ENCODE peak calls at places on chromosomes 7 and 10, in nine cellular contexts. One of them, this sample, is unnamed.

GRCh38 chr7:327305-327931 is 37.4 kb downstream of the FOXL3 start:
- DNase-seq in MM.1S: no peak
- DNase-seq in transverse colon: no peak
- DNase-seq in H1: no peak
- DNase-seq in BE2C: peak
- DNase-seq in IMR-90: no peak
- DNase-seq in prostate gland: no peak
- DNase-seq in NB4: no peak
- DNase-seq in choroid plexus epithelial cell: no peak
- DNase-seq in this sample: no peak

GRCh38 chr10:13776861-13777301 is 190.1 kb downstream of the PRPF18 start:
- DNase-seq in choroid plexus epithelial cell: no peak
- DNase-seq in IMR-90: peak
- DNase-seq in prostate gland: no peak
- DNase-seq in NB4: peak
- DNase-seq in BE2C: no peak
- DNase-seq in H1: no peak
- DNase-seq in MM.1S: no peak
- DNase-seq in transverse colon: no peak
- DNase-seq in this sample: no peak

GRCh38 chr7:20198295-20198694 is 18.9 kb downstream of the MACC1 start:
- DNase-seq in transverse colon: no peak
- DNase-seq in prostate gland: no peak
- DNase-seq in MM.1S: no peak
- DNase-seq in BE2C: peak
- DNase-seq in H1: no peak
- DNase-seq in choroid plexus epithelial cell: no peak
- DNase-seq in NB4: no peak
- DNase-seq in IMR-90: no peak
- DNase-seq in this sample: no peak

GRCh38 chr7:94250984-94251383 is 143.7 kb upstream of the COL1A2 start:
- DNase-seq in NB4: no peak
- DNase-seq in prostate gland: no peak
- DNase-seq in MM.1S: no peak
- DNase-seq in BE2C: no peak
- DNase-seq in H1: no peak
- DNase-seq in transverse colon: no peak
- DNase-seq in choroid plexus epithelial cell: no peak
- DNase-seq in IMR-90: no peak
- DNase-seq in this sample: no peak

GRCh38 chr7:115099906-115100305 is 178.0 kb downstream of the MDFIC start:
- DNase-seq in H1: no peak
- DNase-seq in IMR-90: peak
- DNase-seq in NB4: no peak
- DNase-seq in transverse colon: no peak
- DNase-seq in MM.1S: no peak
- DNase-seq in choroid plexus epithelial cell: peak
- DNase-seq in prostate gland: no peak
- DNase-seq in BE2C: no peak
- DNase-seq in this sample: no peak

GRCh38 chr10:125084191-125085186 is 75.9 kb downstream of the CTBP2 start:
- DNase-seq in prostate gland: no peak
- DNase-seq in choroid plexus epithelial cell: peak
- DNase-seq in H1: no peak
- DNase-seq in transverse colon: no peak
- DNase-seq in NB4: no peak
- DNase-seq in MM.1S: no peak
- DNase-seq in IMR-90: peak
- DNase-seq in BE2C: no peak
- DNase-seq in this sample: no peak

GRCh38 chr7:122803851-122804250 is 82.4 kb downstream of the CADPS2 start:
- DNase-seq in H1: no peak
- DNase-seq in BE2C: no peak
- DNase-seq in MM.1S: no peak
- DNase-seq in IMR-90: no peak
- DNase-seq in transverse colon: no peak
- DNase-seq in NB4: no peak
- DNase-seq in prostate gland: no peak
- DNase-seq in choroid plexus epithelial cell: no peak
- DNase-seq in this sample: no peak

GRCh38 chr7:40879941-40880558 is 745.2 kb downstream of the SUGCT start:
- DNase-seq in IMR-90: no peak
- DNase-seq in BE2C: no peak
- DNase-seq in MM.1S: no peak
- DNase-seq in prostate gland: no peak
- DNase-seq in choroid plexus epithelial cell: peak
- DNase-seq in NB4: no peak
- DNase-seq in H1: no peak
- DNase-seq in transverse colon: no peak
- DNase-seq in this sample: no peak

GRCh38 chr10:73956476-73957338 is 41.2 kb upstream of the VCL start:
- DNase-seq in BE2C: no peak
- DNase-seq in transverse colon: no peak
- DNase-seq in H1: no peak
- DNase-seq in choroid plexus epithelial cell: peak
- DNase-seq in MM.1S: peak
- DNase-seq in prostate gland: no peak
- DNase-seq in NB4: peak
- DNase-seq in IMR-90: peak
- DNase-seq in this sample: peak

GRCh38 chr10:12940791-12941190 is 60.7 kb downstream of the CCDC3 start:
- DNase-seq in choroid plexus epithelial cell: no peak
- DNase-seq in MM.1S: no peak
- DNase-seq in BE2C: no peak
- DNase-seq in transverse colon: no peak
- DNase-seq in IMR-90: no peak
- DNase-seq in NB4: no peak
- DNase-seq in H1: no peak
- DNase-seq in prostate gland: no peak
- DNase-seq in this sample: no peak

GRCh38 chr7:92669616-92670153 is 79.5 kb upstream of the FAM133B start:
- DNase-seq in transverse colon: no peak
- DNase-seq in H1: no peak
- DNase-seq in prostate gland: no peak
- DNase-seq in IMR-90: peak
- DNase-seq in MM.1S: no peak
- DNase-seq in BE2C: no peak
- DNase-seq in choroid plexus epithelial cell: peak
- DNase-seq in NB4: no peak
- DNase-seq in this sample: no peak

GRCh38 chr7:151275813-151276577 is 27.5 kb upstream of the SMARCD3 start:
- DNase-seq in IMR-90: no peak
- DNase-seq in BE2C: no peak
- DNase-seq in MM.1S: no peak
- DNase-seq in choroid plexus epithelial cell: no peak
- DNase-seq in NB4: no peak
- DNase-seq in H1: no peak
- DNase-seq in transverse colon: no peak
- DNase-seq in prostate gland: peak
- DNase-seq in this sample: no peak
- H3K4me3 ChIP-seq in IMR-90: no peak
- H3K4me3 ChIP-seq in BE2C: no peak
- H3K4me3 ChIP-seq in MM.1S: no peak
- H3K4me3 ChIP-seq in choroid plexus epithelial cell: no peak
- H3K4me3 ChIP-seq in NB4: no peak
- H3K4me3 ChIP-seq in H1: no peak
- H3K4me3 ChIP-seq in transverse colon: no peak
- H3K4me3 ChIP-seq in prostate gland: no peak
- H3K4me3 ChIP-seq in this sample: peak

DNA sequence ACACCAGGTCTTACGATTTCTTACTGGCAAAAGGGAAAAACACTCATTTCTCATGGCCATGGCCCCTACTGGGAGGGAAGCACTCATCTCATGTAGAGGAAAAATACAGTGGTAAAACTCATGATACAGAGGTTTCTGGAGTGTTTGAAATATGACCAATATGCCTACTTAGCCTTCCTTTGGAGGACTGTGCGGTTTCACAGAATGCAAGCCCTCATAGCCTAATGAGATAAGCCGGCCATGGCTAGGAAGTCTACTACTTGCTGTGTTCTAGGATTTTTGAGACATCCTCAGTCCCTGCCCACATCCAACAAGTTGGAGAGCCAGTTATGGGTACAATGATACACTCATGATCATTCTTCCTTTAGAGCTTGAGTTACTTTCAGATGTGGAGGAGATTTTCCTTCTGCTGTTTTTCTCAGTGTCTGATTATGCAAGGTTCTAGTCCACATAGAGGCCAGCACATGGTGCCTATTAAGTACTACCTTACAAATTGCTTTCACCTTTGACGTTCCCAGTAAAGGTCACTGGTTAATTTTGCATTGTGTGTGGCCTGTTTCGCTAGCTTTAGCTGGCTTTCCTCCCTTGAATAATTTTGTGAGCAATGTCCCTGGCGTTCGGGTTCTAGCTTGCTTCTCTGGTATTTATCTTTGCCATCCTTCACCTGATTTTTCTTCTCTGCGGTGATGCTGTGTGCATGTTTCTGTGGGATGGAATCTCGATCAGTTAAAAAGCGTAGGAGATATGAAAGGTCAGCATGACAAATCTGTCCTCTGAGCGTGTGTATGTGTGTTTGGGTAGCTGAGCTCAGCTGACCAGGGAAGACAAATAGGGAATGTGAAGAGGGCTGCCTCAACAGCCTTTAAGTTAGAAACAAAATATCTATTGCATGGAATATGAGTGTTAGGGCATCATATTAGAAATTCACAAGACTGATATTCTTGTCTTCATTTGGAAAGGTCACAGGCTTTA is 295.4 kb downstream of the LRMDA start:
- DNase-seq in MM.1S: no peak
- DNase-seq in IMR-90: no peak
- DNase-seq in transverse colon: no peak
- DNase-seq in prostate gland: no peak
- DNase-seq in NB4: no peak
- DNase-seq in H1: no peak
- DNase-seq in choroid plexus epithelial cell: no peak
- DNase-seq in BE2C: no peak
- DNase-seq in this sample: no peak
- H3K4me3 ChIP-seq in MM.1S: no peak
- H3K4me3 ChIP-seq in IMR-90: no peak
- H3K4me3 ChIP-seq in transverse colon: no peak
- H3K4me3 ChIP-seq in prostate gland: no peak
- H3K4me3 ChIP-seq in NB4: no peak
- H3K4me3 ChIP-seq in H1: no peak
- H3K4me3 ChIP-seq in choroid plexus epithelial cell: no peak
- H3K4me3 ChIP-seq in BE2C: no peak
- H3K4me3 ChIP-seq in this sample: no peak

GRCh38 chr10:44385423-44385725 is 477 bp upstream of the CXCL12 start:
- DNase-seq in choroid plexus epithelial cell: no peak
- DNase-seq in IMR-90: no peak
- DNase-seq in NB4: no peak
- DNase-seq in BE2C: no peak
- DNase-seq in transverse colon: no peak
- DNase-seq in prostate gland: no peak
- DNase-seq in H1: no peak
- DNase-seq in MM.1S: no peak
- DNase-seq in this sample: no peak

GRCh38 chr10:44383749-44384600 is 922 bp downstream of the CXCL12 start:
- DNase-seq in choroid plexus epithelial cell: peak
- DNase-seq in NB4: no peak
- DNase-seq in transverse colon: no peak
- DNase-seq in IMR-90: peak
- DNase-seq in MM.1S: no peak
- DNase-seq in BE2C: no peak
- DNase-seq in prostate gland: no peak
- DNase-seq in H1: peak
- DNase-seq in this sample: no peak

GRCh38 chr10:44384601-44385422 is at the start of gene CXCL12:
- DNase-seq in MM.1S: no peak
- DNase-seq in NB4: no peak
- DNase-seq in prostate gland: no peak
- DNase-seq in choroid plexus epithelial cell: peak
- DNase-seq in transverse colon: peak
- DNase-seq in BE2C: peak
- DNase-seq in H1: peak
- DNase-seq in IMR-90: peak
- DNase-seq in this sample: no peak

GRCh38 chr10:44386546-44387052 is 1.7 kb upstream of the CXCL12 start:
- DNase-seq in H1: peak
- DNase-seq in choroid plexus epithelial cell: peak
- DNase-seq in NB4: peak
- DNase-seq in IMR-90: peak
- DNase-seq in prostate gland: no peak
- DNase-seq in MM.1S: peak
- DNase-seq in BE2C: peak
- DNase-seq in transverse colon: peak
- DNase-seq in this sample: no peak

GRCh38 chr10:44385726-44386438 is 985 bp upstream of the CXCL12 start:
- DNase-seq in H1: peak
- DNase-seq in BE2C: no peak
- DNase-seq in MM.1S: no peak
- DNase-seq in NB4: peak
- DNase-seq in choroid plexus epithelial cell: no peak
- DNase-seq in prostate gland: no peak
- DNase-seq in IMR-90: no peak
- DNase-seq in transverse colon: no peak
- DNase-seq in this sample: no peak
- H3K4me3 ChIP-seq in H1: peak
- H3K4me3 ChIP-seq in BE2C: no peak
- H3K4me3 ChIP-seq in MM.1S: peak
- H3K4me3 ChIP-seq in NB4: no peak
- H3K4me3 ChIP-seq in choroid plexus epithelial cell: no peak
- H3K4me3 ChIP-seq in prostate gland: no peak
- H3K4me3 ChIP-seq in IMR-90: no peak
- H3K4me3 ChIP-seq in transverse colon: no peak
- H3K4me3 ChIP-seq in this sample: no peak

GRCh38 chr10:11831520-11831951 is 8.4 kb downstream of the PROSER2 start:
- DNase-seq in choroid plexus epithelial cell: no peak
- DNase-seq in IMR-90: no peak
- DNase-seq in H1: no peak
- DNase-seq in BE2C: no peak
- DNase-seq in MM.1S: no peak
- DNase-seq in NB4: no peak
- DNase-seq in prostate gland: peak
- DNase-seq in transverse colon: no peak
- DNase-seq in this sample: no peak

GRCh38 chr10:11835061-11835460 is 11.9 kb downstream of the PROSER2 start:
- DNase-seq in NB4: no peak
- DNase-seq in transverse colon: no peak
- DNase-seq in IMR-90: no peak
- DNase-seq in BE2C: no peak
- DNase-seq in H1: no peak
- DNase-seq in prostate gland: no peak
- DNase-seq in MM.1S: no peak
- DNase-seq in choroid plexus epithelial cell: no peak
- DNase-seq in this sample: no peak

GRCh38 chr10:11828682-11829284 is 5.6 kb downstream of the PROSER2 start:
- DNase-seq in BE2C: no peak
- DNase-seq in transverse colon: no peak
- DNase-seq in choroid plexus epithelial cell: no peak
- DNase-seq in H1: no peak
- DNase-seq in prostate gland: no peak
- DNase-seq in MM.1S: no peak
- DNase-seq in NB4: no peak
- DNase-seq in IMR-90: no peak
- DNase-seq in this sample: no peak

GRCh38 chr10:11830836-11831519 is 7.8 kb downstream of the PROSER2 start:
- DNase-seq in prostate gland: peak
- DNase-seq in MM.1S: no peak
- DNase-seq in H1: no peak
- DNase-seq in choroid plexus epithelial cell: peak
- DNase-seq in transverse colon: no peak
- DNase-seq in NB4: no peak
- DNase-seq in BE2C: no peak
- DNase-seq in IMR-90: no peak
- DNase-seq in this sample: no peak

GRCh38 chr10:11832042-11832441 is 8.9 kb downstream of the PROSER2 start:
- DNase-seq in H1: no peak
- DNase-seq in BE2C: no peak
- DNase-seq in transverse colon: no peak
- DNase-seq in NB4: no peak
- DNase-seq in choroid plexus epithelial cell: no peak
- DNase-seq in IMR-90: no peak
- DNase-seq in prostate gland: no peak
- DNase-seq in MM.1S: no peak
- DNase-seq in this sample: no peak
- H3K4me3 ChIP-seq in H1: no peak
- H3K4me3 ChIP-seq in BE2C: no peak
- H3K4me3 ChIP-seq in transverse colon: no peak
- H3K4me3 ChIP-seq in NB4: no peak
- H3K4me3 ChIP-seq in choroid plexus epithelial cell: no peak
- H3K4me3 ChIP-seq in IMR-90: no peak
- H3K4me3 ChIP-seq in prostate gland: no peak
- H3K4me3 ChIP-seq in MM.1S: no peak
- H3K4me3 ChIP-seq in this sample: no peak